ENCODE peak calls at places on chromosomes 2 and 18, in five cellular contexts. T is CD4-positive, alpha-beta memory T cell; K is stimulated activated CD4-positive, alpha-beta T cell treated with anti-CD3 and anti-CD28 coated beads, Interleukin-15, amount 100 ng/mL, for 1 hour; H is cardiac septum; N is NCI-H82. B is an unnamed sample.

GRCh38 chr2:69010437-69011194 is 2.4 kb upstream of the ANTXR1 start:
- DNase-seq in T (no peak), K (no peak), H (no peak), N (no peak), B (no peak)

GRCh38 chr2:220489116-220489515 is 861.7 kb downstream of the SLC4A3 start:
- DNase-seq in T (no peak), K (no peak), H (no peak), N (no peak), B (no peak)

GRCh38 chr2:150410809-150411208 is 76.7 kb downstream of the RND3 start:
- DNase-seq in T (no peak), K (no peak), H (no peak), N (no peak), B (no peak)

GRCh38 chr2:98909381-98910211 is 26.4 kb downstream of the CRACDL start:
- DNase-seq in T (no peak), K (no peak), H (peak), N (peak), B (no peak)

GRCh38 chr2:62577994-62578836 is 72.2 kb upstream of the TMEM17 start:
- DNase-seq in T (no peak), K (no peak), H (no peak), N (no peak), B (no peak)

GRCh38 chr18:72086421-72086820 is 457.7 kb downstream of the CBLN2 start:
- DNase-seq in T (peak), K (no peak), H (no peak), N (peak), B (no peak)

GRCh38 chr2:112979731-112980130 is 1.9 kb downstream of the IL36G start:
- DNase-seq in T (no peak), K (no peak), H (no peak), N (no peak), B (no peak)

GRCh38 chr2:128301501-128301966 is 17.1 kb downstream of the HS6ST1 start:
- DNase-seq in T (no peak), K (no peak), H (no peak), N (peak), B (no peak)

GRCh38 chr2:28438532-28439063 is 45.9 kb downstream of the FOSL2 start:
- DNase-seq in T (no peak), K (no peak), H (no peak), N (no peak), B (no peak)

GRCh38 chr2:105755895-105756294 is 11.2 kb downstream of the NCK2 start:
- DNase-seq in T (peak), K (no peak), H (no peak), N (no peak), B (no peak)

GRCh38 chr2:31383471-31384153 is 30.9 kb downstream of the XDH start:
- DNase-seq in T (no peak), K (no peak), H (no peak), N (no peak), B (no peak)

B was measured in CD8-positive, alpha-beta T cell.